ENCODE peak calls at places on chromosomes 5 and 9, in five cellular contexts. R is GM23338; O is central memory CD8-positive, alpha-beta T cell; W is WTC11; Y is left ventricle myocardium superior. K is an unnamed sample.
A peak's percentile ranks its signal among the peaks of the same experiment; 100 is the strongest.

GRCh38 chr5:62762503-62762902 is 183.9 kb downstream of the LRRC70 start:
- ATAC-seq in R (no peak), O (no peak), W (no peak), Y (no peak), K (no peak)

GRCh38 chr9:109507421-109507838 is 9.3 kb upstream of the PTPN3 start:
- ATAC-seq in R (no peak), O (no peak), W (no peak), Y (peak; percentile 22), K (peak; percentile 47)

GRCh38 chr5:150137168-150137957 is 18.3 kb downstream of the PDGFRB start:
- ATAC-seq in R (peak; percentile 31), O (no peak), W (peak; percentile 60), Y (peak; percentile 18), K (no peak)

GRCh38 chr5:59617186-59617771 is 276.2 kb downstream of the PDE4D start:
- ATAC-seq in R (no peak), O (no peak), W (no peak), Y (no peak), K (no peak)

GRCh38 chr9:5671711-5672353 is 42.9 kb downstream of the RIC1 start:
- ATAC-seq in R (peak; percentile 76), O (peak; percentile 71), W (peak; percentile 80), Y (no peak), K (peak; percentile 54)

GRCh38 chr9:127662617-127663016 is 44.2 kb upstream of the CFAP157 start:
- ATAC-seq in R (no peak), O (no peak), W (no peak), Y (no peak), K (no peak)

GRCh38 chr9:129486496-129487306 is 134.2 kb downstream of the C9orf50 start:
- ATAC-seq in R (no peak), O (no peak), W (no peak), Y (peak; percentile 29), K (no peak)

GRCh38 chr5:67021522-67022316 is 174.9 kb downstream of the CD180 start:
- ATAC-seq in R (no peak), O (no peak), W (no peak), Y (no peak), K (no peak)

GRCh38 chr5:42570946-42571625 is 147.8 kb downstream of the GHR start:
- ATAC-seq in R (no peak), O (no peak), W (no peak), Y (peak; percentile 13), K (no peak)

GRCh38 chr5:154236459-154237375 is 46.2 kb downstream of the GALNT10 start:
- ATAC-seq in R (no peak), O (no peak), W (peak; percentile 12), Y (peak; percentile 41), K (peak; percentile 36)

GRCh38 chr5:151868451-151868850 is 56.2 kb downstream of the GLRA1 start:
- ATAC-seq in R (no peak), O (peak; percentile 97), W (no peak), Y (no peak), K (no peak)

GRCh38 chr5:36367524-36367923 is 65.8 kb upstream of the RANBP3L start:
- ATAC-seq in R (no peak), O (no peak), W (no peak), Y (peak; percentile 41), K (no peak)

GRCh38 chr5:123455640-123456039 is 32.4 kb upstream of the CEP120 start:
- ATAC-seq in R (no peak), O (no peak), W (no peak), Y (no peak), K (no peak)

GRCh38 chr5:59079622-59080620 is 497.0 kb downstream of the RAB3C start:
- ATAC-seq in R (no peak), O (no peak), W (no peak), Y (peak; percentile 97), K (peak; percentile 88)

GRCh38 chr9:129210125-129210524 is 32.1 kb upstream of the IER5L start:
- ATAC-seq in R (no peak), O (no peak), W (no peak), Y (no peak), K (no peak)

GRCh38 chr9:27369591-27369990 is 72.6 kb upstream of the EQTN start:
- ATAC-seq in R (no peak), O (no peak), W (peak; percentile 87), Y (no peak), K (no peak)

GRCh38 chr5:126926152-126926551 is 104.2 kb downstream of the MARCHF3 start:
- ATAC-seq in R (peak; percentile 51), O (no peak), W (peak; percentile 58), Y (no peak), K (no peak)

GRCh38 chr9:13427587-13427986 is 148.1 kb upstream of the MPDZ start:
- ATAC-seq in R (no peak), O (no peak), W (no peak), Y (peak; percentile 59), K (peak; percentile 27)

GRCh38 chr9:85964949-85965348 is 24.0 kb downstream of the NAA35 start:
- ATAC-seq in R (no peak), O (no peak), W (no peak), Y (no peak), K (no peak)

GRCh38 chr9:134301387-134302129 is 24.7 kb upstream of the RXRA start:
- ATAC-seq in R (no peak), O (peak; percentile 98), W (no peak), Y (no peak), K (no peak)

GRCh38 chr9:128099932-128100491 is 27.5 kb downstream of the PTGES2 start:
- ATAC-seq in R (no peak), O (no peak), W (no peak), Y (no peak), K (no peak)

GRCh38 chr5:173745123-173745522 is 128.7 kb upstream of the BOD1 start:
- ATAC-seq in R (peak; percentile 47), O (no peak), W (peak; percentile 17), Y (no peak), K (no peak)

GRCh38 chr5:15074651-15075050 is 203.1 kb upstream of the ANKH start:
- ATAC-seq in R (no peak), O (no peak), W (no peak), Y (no peak), K (no peak)

GRCh38 chr9:95455714-95456113 is 61.1 kb downstream of the PTCH1 start:
- ATAC-seq in R (no peak), O (no peak), W (no peak), Y (no peak), K (no peak)

GRCh38 chr9:128917151-128917849 is 3.5 kb upstream of the PHYHD1 start:
- ATAC-seq in R (no peak), O (no peak), W (no peak), Y (peak; percentile 47), K (no peak)

GRCh38 chr5:151738125-151738848 is 20.1 kb downstream of the ATOX1 start:
- ATAC-seq in R (no peak), O (no peak), W (no peak), Y (no peak), K (no peak)

GRCh38 chr9:126661122-126661520 is 47.4 kb downstream of the LMX1B start:
- ATAC-seq in R (no peak), O (no peak), W (no peak), Y (no peak), K (no peak)

GRCh38 chr5:95261369-95262175 is 23.3 kb downstream of the MCTP1 start:
- ATAC-seq in R (no peak), O (no peak), W (no peak), Y (peak; percentile 57), K (peak; percentile 77)

K was measured in SK-N-SH treated with all-trans-retinoic acid at 6 μM for 48 hours.